ENCODE peak calls at places on chromosomes 6 and 20, in five cellular contexts. V is stimulated activated CD4-positive, alpha-beta T cell treated with anti-CD3 and anti-CD28 coated beads, Interleukin-1b, Interleukin-23, amount 100 ng/mL, for 48 hours; P is left ventricle myocardium inferior; G is fibroblast of pulmonary artery; H is NCI-H524. E is an unnamed sample.

GRCh38 chr6:23584134-23584763 is 541.8 kb upstream of the NRSN1 start:
- DNase-seq in H (no peak), V (no peak), G (peak), P (no peak), E (no peak)

GRCh38 chr6:21679761-21680265 is 86.3 kb downstream of the SOX4 start:
- DNase-seq in P (no peak), G (peak), V (no peak), H (no peak), E (no peak)

GRCh38 chr6:170087946-170088348 is 202.9 kb downstream of the DLL1 start:
- DNase-seq in H (no peak), V (peak), G (no peak), P (peak), E (peak)

GRCh38 chr20:3629893-3630292 is 33.3 kb downstream of the GFRA4 start:
- DNase-seq in H (no peak), V (no peak), P (no peak), G (no peak), E (no peak)

GRCh38 chr6:124683507-124683906 is 278.7 kb upstream of the RNF217 start:
- DNase-seq in P (no peak), G (no peak), V (no peak), H (no peak), E (no peak)

GRCh38 chr6:26311012-26311384 is 54.0 kb upstream of the BTN3A2 start:
- DNase-seq in G (peak), V (peak), H (peak), P (no peak), E (no peak)

GRCh38 chr6:119255492-119255891 is 94.1 kb downstream of the MAN1A1 start:
- DNase-seq in P (no peak), G (no peak), V (no peak), H (no peak), E (no peak)

GRCh38 chr6:134063121-134063965 is 10.9 kb upstream of the SLC2A12 start:
- DNase-seq in P (no peak), V (no peak), G (no peak), H (no peak), E (no peak)

GRCh38 chr6:7171119-7171518 is 63.4 kb downstream of the RREB1 start:
- DNase-seq in V (no peak), H (no peak), P (no peak), G (no peak), E (no peak)

GRCh38 chr6:167840160-167840525 is 13.4 kb downstream of the AFDN start:
- DNase-seq in P (no peak), V (no peak), H (no peak), G (no peak), E (no peak)

GRCh38 chr6:14917101-14917500 is 328.8 kb upstream of the JARID2 start:
- DNase-seq in P (no peak), G (peak), H (no peak), V (no peak), E (no peak)

GRCh38 chr20:4171538-4172116 is 156.3 kb upstream of the RNF24 start:
- DNase-seq in V (no peak), P (no peak), G (no peak), H (peak), E (no peak)

GRCh38 chr20:48820649-48820973 is 7.2 kb downstream of the PREX1 start:
- DNase-seq in G (no peak), P (no peak), H (no peak), V (no peak), E (no peak)

GRCh38 chr6:124958759-124959354 is 3.4 kb upstream of the RNF217 start:
- DNase-seq in V (no peak), G (peak), P (no peak), H (no peak), E (no peak)

GRCh38 chr20:59673998-59674445 is 69.7 kb downstream of the PHACTR3 start:
- DNase-seq in V (no peak), H (no peak), P (no peak), G (no peak), E (no peak)

GRCh38 chr6:157556671-157557430 is 175.9 kb downstream of the ZDHHC14 start:
- DNase-seq in G (no peak), H (no peak), P (no peak), V (no peak), E (no peak)

GRCh38 chr6:35494161-35494563 is 2.7 kb downstream of the TEAD3 start:
- DNase-seq in G (peak), V (no peak), P (peak), H (no peak), E (no peak)

GRCh38 chr20:25148181-25148981 is 47.1 kb upstream of the ENTPD6 start:
- DNase-seq in H (peak), V (peak), P (peak), G (peak), E (peak)

E was measured in adrenal gland.